ENCODE peak calls at places on chromosomes 7 and 10, in seven cellular contexts. V is breast epithelium, Z is erythroblast, C is uterus, N is HCT116, I is heart left ventricle, K is GM12891. X is an unnamed sample.

GRCh38 chr10:15345450-15345849 is 25.6 kb downstream of the FAM171A1 start:
- DNase-seq in V (no peak), K (no peak), I (no peak), N (no peak), Z (no peak), C (no peak), X (no peak)

GRCh38 chr7:2726316-2727018 is 38.5 kb downstream of the AMZ1 start:
- DNase-seq in K (no peak), Z (no peak), N (no peak), I (no peak), C (peak; percentile 9), V (no peak), X (no peak)

GRCh38 chr10:3740157-3740871 is 44.7 kb downstream of the KLF6 start:
- DNase-seq in Z (peak; percentile 65), K (no peak), N (peak; percentile 51), I (no peak), C (no peak), V (no peak), X (no peak)

GRCh38 chr10:92110039-92110794 is 180.7 kb downstream of the CPEB3 start:
- DNase-seq in V (no peak), Z (no peak), N (no peak), C (no peak), K (no peak), I (no peak), X (peak; percentile 50)

GRCh38 chr7:95986136-95986535 is 213.8 kb downstream of the DYNC1I1 start:
- DNase-seq in K (no peak), Z (no peak), I (no peak), V (no peak), C (no peak), N (no peak), X (no peak)

GRCh38 chr7:27113991-27114866 is 11.7 kb upstream of the HOXA2 start:
- DNase-seq in Z (no peak), V (peak; percentile 64), C (no peak), K (no peak), N (no peak), I (no peak), X (no peak)

GRCh38 chr7:35416568-35416967 is 162.7 kb upstream of the TBX20 start:
- DNase-seq in N (no peak), I (no peak), K (no peak), V (no peak), Z (no peak), C (no peak), X (no peak)

GRCh38 chr10:29529146-29529545 is 105.6 kb downstream of the SVIL start:
- DNase-seq in V (no peak), N (no peak), I (no peak), Z (no peak), C (no peak), K (no peak), X (no peak)

GRCh38 chr10:127619550-127619949 is 70.4 kb downstream of the NPS start:
- DNase-seq in C (no peak), N (no peak), I (no peak), V (no peak), Z (no peak), K (no peak), X (no peak)

GRCh38 chr10:26952094-26952493 is 91.3 kb upstream of the ABI1 start:
- DNase-seq in I (no peak), N (no peak), Z (no peak), C (no peak), K (no peak), V (no peak), X (no peak)

GRCh38 chr7:77982926-77983550 is 184.5 kb downstream of the PHTF2 start:
- DNase-seq in C (no peak), Z (no peak), K (no peak), N (no peak), I (no peak), V (no peak), X (no peak)

GRCh38 chr10:101060036-101060950 is 1.5 kb upstream of the KAZALD1 start:
- DNase-seq in C (peak; percentile 96), I (peak; percentile 93), K (peak; percentile 57), Z (peak; percentile 97), N (peak; percentile 98), V (peak; percentile 87), X (peak; percentile 97)

GRCh38 chr7:6166443-6166871 is 106.0 kb downstream of the CYTH3 start:
- DNase-seq in C (no peak), V (no peak), Z (no peak), I (no peak), N (no peak), K (no peak), X (no peak)

GRCh38 chr10:94097656-94098055 is 103.9 kb downstream of the PLCE1 start:
- DNase-seq in Z (no peak), I (no peak), V (no peak), N (no peak), K (no peak), C (no peak), X (peak; percentile 50)

GRCh38 chr7:157590526-157590925 is 253.7 kb downstream of the DNAJB6 start:
- DNase-seq in V (no peak), C (no peak), N (no peak), K (no peak), Z (no peak), I (no peak), X (no peak)

GRCh38 chr10:109889867-109890266 is 33.4 kb downstream of the XPNPEP1 start:
- DNase-seq in Z (peak; percentile 65), K (no peak), V (no peak), N (no peak), C (no peak), I (no peak), X (peak; percentile 57)

GRCh38 chr10:86663046-86663345 is 5.3 kb upstream of the LDB3 start:
- DNase-seq in C (no peak), I (peak; percentile 7), K (no peak), V (no peak), Z (no peak), N (no peak), X (no peak)

GRCh38 chr10:53952698-53953097 is 848.3 kb downstream of the PCDH15 start:
- DNase-seq in Z (no peak), I (no peak), C (no peak), N (no peak), K (no peak), V (no peak), X (no peak)

GRCh38 chr7:5997210-5997808 is 11.5 kb downstream of the PMS2 start:
- DNase-seq in C (peak; percentile 61), I (peak; percentile 24), N (no peak), Z (peak; percentile 86), K (no peak), V (peak; percentile 43), X (peak; percentile 47)

GRCh38 chr10:74437822-74438221 is 286.8 kb downstream of the ADK start:
- DNase-seq in Z (no peak), N (peak; percentile 8), C (no peak), K (no peak), I (no peak), V (no peak), X (peak; percentile 27)

GRCh38 chr7:44058759-44059218 is 6.6 kb downstream of the PGAM2 start:
- DNase-seq in K (no peak), V (no peak), N (no peak), I (no peak), Z (no peak), C (no peak), X (no peak)

GRCh38 chr10:100744980-100745881 is at the start of gene PAX2:
- DNase-seq in K (no peak), N (peak; percentile 42), C (no peak), I (no peak), Z (no peak), V (no peak), X (no peak)

GRCh38 chr7:104984591-104985258 is 29.3 kb upstream of the KMT2E start:
- DNase-seq in I (no peak), C (no peak), V (no peak), K (no peak), N (no peak), Z (peak; percentile 47), X (no peak)

GRCh38 chr10:119650692-119651513 is at the start of gene BAG3:
- DNase-seq in K (peak; percentile 71), N (peak; percentile 80), I (peak; percentile 95), Z (peak; percentile 94), C (peak; percentile 97), V (peak; percentile 89), X (peak; percentile 79)

GRCh38 chr10:119653209-119653608 is 2.0 kb downstream of the BAG3 start:
- DNase-seq in K (no peak), V (no peak), C (no peak), N (no peak), I (no peak), Z (no peak), X (no peak)

GRCh38 chr10:119652361-119652760 is 1.2 kb downstream of the BAG3 start:
- DNase-seq in Z (peak; percentile 79), I (no peak), C (no peak), K (no peak), V (no peak), N (peak; percentile 43), X (no peak)

GRCh38 chr10:119650062-119650461 is 1.1 kb upstream of the BAG3 start:
- DNase-seq in C (no peak), I (no peak), Z (no peak), N (no peak), V (no peak), K (no peak), X (no peak)

GRCh38 chr10:119651514-119652327 is 541 bp downstream of the BAG3 start:
- DNase-seq in V (no peak), K (no peak), C (no peak), Z (peak; percentile 74), N (no peak), I (peak; percentile 32), X (no peak)
- TF ChIP-seq POLR2A in V (no peak), K (no peak), C (peak; percentile 89), Z (peak; percentile 44), N (no peak), I (peak; percentile 97), X (no peak)

DNA sequence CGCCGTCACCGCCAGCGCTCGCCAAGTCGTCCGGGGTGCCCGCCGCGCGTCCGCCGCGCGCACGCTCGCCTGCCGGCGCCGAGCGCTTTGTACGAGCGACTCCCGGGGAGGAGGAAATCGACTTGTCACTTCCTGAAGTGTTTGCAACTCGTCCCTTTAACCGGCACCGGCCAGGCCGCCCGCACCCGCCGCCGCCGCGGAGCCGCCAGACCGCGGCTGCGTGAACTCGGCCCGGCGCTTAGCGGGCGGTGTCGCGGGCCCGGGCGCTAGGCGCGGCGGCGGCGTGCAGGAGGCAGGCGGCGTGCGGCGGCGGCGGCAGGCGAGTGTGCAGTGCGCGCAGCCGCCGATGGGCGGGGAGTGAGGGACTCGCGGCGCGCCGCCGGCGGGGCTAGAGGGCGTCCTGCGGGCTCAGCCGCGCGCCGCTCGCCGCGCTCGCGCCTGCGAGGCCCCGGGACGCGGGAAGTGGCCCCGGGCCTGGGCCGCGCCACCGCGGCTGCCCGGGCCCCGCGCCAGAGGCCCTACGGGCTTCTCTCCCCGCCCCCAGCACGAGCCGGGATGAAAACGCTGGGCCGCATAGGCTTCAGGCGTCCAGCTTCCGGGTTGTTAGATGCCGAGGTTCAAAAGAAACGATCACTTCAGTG is at the start of gene FAM53B:
- DNase-seq in N (peak; percentile 56), Z (peak; percentile 94), C (peak; percentile 72), I (peak; percentile 89), K (peak; percentile 69), V (no peak), X (peak; percentile 64)
- TF ChIP-seq POLR2A in N (peak; percentile 53), Z (no peak), C (peak; percentile 38), I (no peak), K (peak; percentile 44), V (no peak), X (peak; percentile 15)

GRCh38 chr7:50504646-50505546 is 54.7 kb upstream of the FIGNL1 start:
- DNase-seq in Z (no peak), V (no peak), K (no peak), I (no peak), C (no peak), N (no peak), X (no peak)
- TF ChIP-seq POLR2A in Z (no peak), V (no peak), K (no peak), I (no peak), C (no peak), N (no peak), X (no peak)

GRCh38 chr7:30770936-30771858 is at the start of gene MINDY4:
- DNase-seq in N (peak; percentile 54), V (peak; percentile 71), I (peak; percentile 88), K (peak; percentile 82), Z (peak; percentile 88), C (peak; percentile 78), X (peak; percentile 97)
- TF ChIP-seq POLR2A in N (no peak), V (no peak), I (peak; percentile 29), K (no peak), Z (peak; percentile 53), C (no peak), X (peak; percentile 81)